ENCODE peak calls at places on chromosomes 2 and 18, in eight cellular contexts. W, N, O, P, V, S, X and F are unnamed samples.

GRCh38 chr2:203195331-203195730 is 43.5 kb upstream of the CYP20A1 start:
- DNase-seq in N (no peak), S (no peak), O (no peak), P (no peak), V (no peak), W (no peak), X (no peak), F (no peak)

GRCh38 chr2:158967731-158968395 is 577 bp upstream of the TANC1 start:
- DNase-seq in S (no peak), N (no peak), W (peak), X (no peak), P (no peak), V (no peak), O (no peak), F (peak)

GRCh38 chr2:217654173-217654572 is 348.6 kb downstream of the TNS1 start:
- DNase-seq in O (no peak), X (no peak), V (no peak), P (no peak), W (no peak), N (no peak), S (no peak), F (no peak)

GRCh38 chr2:109129921-109130725 is 1.1 kb downstream of the SH3RF3 start:
- DNase-seq in W (peak), P (no peak), N (no peak), V (no peak), X (no peak), S (no peak), O (no peak), F (no peak)

GRCh38 chr2:115160523-115161521 is 718.4 kb downstream of the DPP10 start:
- DNase-seq in O (no peak), P (no peak), X (no peak), W (no peak), S (peak), V (no peak), N (no peak), F (no peak)

GRCh38 chr2:75415141-75415540 is 145.6 kb downstream of the EVA1A start:
- DNase-seq in S (no peak), V (no peak), P (no peak), X (no peak), N (no peak), W (no peak), O (no peak), F (no peak)

GRCh38 chr18:79400591-79401381 is 5.1 kb downstream of the NFATC1 start:
- DNase-seq in X (peak), P (no peak), W (peak), S (no peak), N (no peak), V (no peak), O (no peak), F (no peak)

GRCh38 chr2:64848363-64848762 is 140.8 kb upstream of the SLC1A4 start:
- DNase-seq in S (no peak), X (no peak), V (no peak), P (no peak), O (no peak), N (no peak), W (no peak), F (peak)

GRCh38 chr18:36735130-36735529 is 93.7 kb downstream of the TPGS2 start:
- DNase-seq in O (no peak), W (no peak), P (no peak), X (no peak), S (no peak), V (no peak), N (peak), F (no peak)

GRCh38 chr2:127035212-127035611 is 71.7 kb downstream of the BIN1 start:
- DNase-seq in S (peak), P (no peak), V (no peak), X (no peak), O (no peak), W (peak), N (no peak), F (no peak)

GRCh38 chr2:41963661-41964525 is 83.9 kb upstream of the PKDCC start:
- DNase-seq in O (no peak), W (peak), V (no peak), P (peak), S (peak), X (no peak), N (no peak), F (no peak)

GRCh38 chr2:28231110-28231621 is 161.5 kb upstream of the FOSL2 start:
- DNase-seq in O (no peak), W (no peak), V (no peak), P (no peak), S (no peak), N (no peak), X (no peak), F (no peak)

GRCh38 chr2:136052374-136053362 is 65.3 kb downstream of the CXCR4 start:
- DNase-seq in O (no peak), W (no peak), S (no peak), P (no peak), N (no peak), X (no peak), V (no peak), F (no peak)

GRCh38 chr2:136049991-136050573 is 64.7 kb upstream of the DARS1 start:
- DNase-seq in S (no peak), V (no peak), X (no peak), N (no peak), P (no peak), O (no peak), W (no peak), F (no peak)

GRCh38 chr2:136048886-136049832 is 63.7 kb upstream of the DARS1 start:
- DNase-seq in W (no peak), X (no peak), S (no peak), N (no peak), O (no peak), V (no peak), P (no peak), F (no peak)

GRCh38 chr2:136051725-136052048 is 66.3 kb upstream of the DARS1 start:
- DNase-seq in N (no peak), X (no peak), W (no peak), V (no peak), P (no peak), O (no peak), S (no peak), F (no peak)

GRCh38 chr2:136051001-136051724 is 65.7 kb upstream of the DARS1 start:
- DNase-seq in W (no peak), S (no peak), V (no peak), O (no peak), P (no peak), N (no peak), X (no peak), F (no peak)
- H3K27ac ChIP-seq in W (no peak), S (no peak), V (no peak), O (no peak), P (no peak), N (no peak), X (peak), F (no peak)

GRCh38 chr2:240584486-240585031 is 2.0 kb upstream of the CAPN10 start:
- DNase-seq in O (peak), W (no peak), N (no peak), X (peak), V (no peak), P (no peak), S (peak), F (no peak)
- TF ChIP-seq POLR2AphosphoS5 in O (peak), W (no peak), N (no peak), X (peak), V (no peak), P (no peak), S (no peak), F (no peak)

GRCh38 chr2:187302619-187303018 is 145.4 kb downstream of the CALCRL start:
- DNase-seq in N (no peak), X (no peak), W (no peak), V (no peak), S (no peak), O (no peak), P (no peak), F (no peak)
- H3K4me3 ChIP-seq in N (no peak), X (no peak), W (no peak), V (no peak), S (no peak), O (no peak), P (no peak), F (no peak)

GRCh38 chr2:40346535-40347354 is 105.1 kb downstream of the SLC8A1 start:
- DNase-seq in P (no peak), O (no peak), X (peak), W (no peak), N (no peak), S (no peak), V (no peak), F (no peak)
- H3K27ac ChIP-seq in P (peak), O (no peak), X (no peak), W (peak), N (peak), S (no peak), V (no peak), F (peak)

DNA sequence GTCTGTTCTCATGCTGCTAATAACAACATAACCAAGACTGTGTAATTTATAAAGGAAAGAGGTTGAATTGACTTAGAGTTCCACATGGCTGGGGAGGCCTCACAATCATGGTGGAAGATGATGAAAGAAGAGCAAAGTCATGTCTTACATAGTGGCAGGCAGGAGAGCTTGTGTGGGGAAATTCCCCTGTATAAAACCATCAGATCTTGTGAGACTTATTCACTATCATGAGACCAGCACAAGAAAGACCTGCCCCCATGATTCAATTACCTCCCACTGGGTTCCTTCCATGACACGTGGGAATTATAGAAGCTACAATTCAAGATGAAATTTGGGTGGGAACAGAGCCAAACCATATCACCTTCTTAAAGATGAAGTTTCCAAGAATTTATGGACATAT is 2.5 kb upstream of the IL36RN start:
- DNase-seq in V (no peak), W (no peak), S (no peak), N (no peak), P (peak), X (no peak), O (no peak), F (no peak)
- TF ChIP-seq POLR2AphosphoS5 in V (no peak), W (no peak), S (no peak), N (no peak), P (no peak), X (no peak), O (no peak), F (no peak)